ENCODE peak calls at places on chromosomes 6 and 20, in five cellular contexts. X is foreskin fibroblast, B is bronchial epithelial cell, H is GM12878, U is mucosa of descending colon. Y is an unnamed sample.

GRCh38 chr20:58007947-58008346 is 220.5 kb downstream of the ANKRD60 start:
- DNase-seq in X (no peak), B (no peak), H (no peak), U (no peak), Y (no peak)

GRCh38 chr6:5302220-5302946 is 41.1 kb downstream of the FARS2 start:
- DNase-seq in X (no peak), B (no peak), H (peak; percentile 92), U (no peak), Y (no peak)

GRCh38 chr20:57429579-57430202 is 38.5 kb downstream of the RBM38 start:
- DNase-seq in X (peak; percentile 31), B (peak; percentile 82), H (no peak), U (no peak), Y (no peak)

GRCh38 chr6:143196525-143197225 is 136.0 kb downstream of the AIG1 start:
- DNase-seq in X (no peak), B (no peak), H (no peak), U (no peak), Y (peak; percentile 65)

GRCh38 chr6:45187841-45188240 is 140.3 kb upstream of the RUNX2 start:
- DNase-seq in X (peak; percentile 49), B (peak; percentile 90), H (no peak), U (no peak), Y (peak; percentile 20)

GRCh38 chr6:155341130-155341828 is 27.0 kb upstream of the TFB1M start:
- DNase-seq in X (peak; percentile 10), B (peak; percentile 15), H (no peak), U (no peak), Y (no peak)

GRCh38 chr20:50543326-50543725 is 33.1 kb downstream of the PTPN1 start:
- DNase-seq in X (no peak), B (no peak), H (no peak), U (no peak), Y (no peak)

GRCh38 chr20:40525356-40525755 is 163.7 kb downstream of the MAFB start:
- DNase-seq in X (peak; percentile 22), B (no peak), H (no peak), U (no peak), Y (no peak)

GRCh38 chr6:41894366-41895299 is 542 bp downstream of the USP49 start:
- DNase-seq in X (peak; percentile 37), B (peak; percentile 19), H (no peak), U (peak; percentile 4), Y (no peak)

GRCh38 chr20:61303217-61303616 is 51.2 kb downstream of the CDH4 start:
- DNase-seq in X (no peak), B (no peak), H (no peak), U (no peak), Y (no peak)

GRCh38 chr6:73233048-73233447 is 7.8 kb upstream of the KHDC1L start:
- DNase-seq in X (no peak), B (no peak), H (no peak), U (no peak), Y (no peak)

GRCh38 chr6:27091661-27092315 is 155.7 kb upstream of the PRSS16 start:
- DNase-seq in X (peak; percentile 90), B (peak; percentile 88), H (peak; percentile 54), U (no peak), Y (peak; percentile 69)

GRCh38 chr20:46228671-46229070 is 79.6 kb downstream of the CDH22 start:
- DNase-seq in X (no peak), B (no peak), H (no peak), U (no peak), Y (no peak)

GRCh38 chr20:14984768-14985622 is 647.6 kb upstream of the FLRT3 start:
- DNase-seq in X (peak; percentile 57), B (no peak), H (no peak), U (peak; percentile 32), Y (no peak)

GRCh38 chr6:1527098-1527497 is 82.6 kb upstream of the FOXC1 start:
- DNase-seq in X (peak; percentile 83), B (peak; percentile 51), H (no peak), U (peak; percentile 37), Y (peak; percentile 38)

GRCh38 chr6:166540631-166541331 is 45.7 kb downstream of the RAMACL start:
- DNase-seq in X (no peak), B (no peak), H (peak; percentile 66), U (peak; percentile 29), Y (no peak)

GRCh38 chr20:23879811-23880374 is 345 bp upstream of the CST5 start:
- DNase-seq in X (peak; percentile 2), B (peak; percentile 53), H (no peak), U (no peak), Y (no peak)

GRCh38 chr6:1247058-1247457 is 64.8 kb upstream of the FOXQ1 start:
- DNase-seq in X (peak; percentile 17), B (no peak), H (no peak), U (no peak), Y (no peak)

GRCh38 chr6:38012573-38012972 is 193.0 kb downstream of the ZFAND3 start:
- DNase-seq in X (peak; percentile 69), B (peak; percentile 55), H (no peak), U (no peak), Y (no peak)

GRCh38 chr6:160882019-160882418 is 109.5 kb upstream of the MAP3K4 start:
- DNase-seq in X (no peak), B (no peak), H (no peak), U (no peak), Y (no peak)

GRCh38 chr20:62208805-62209755 is 11.0 kb downstream of the HRH3 start:
- DNase-seq in X (no peak), B (no peak), H (no peak), U (no peak), Y (no peak)

GRCh38 chr6:16803294-16804006 is 42.2 kb upstream of the ATXN1 start:
- DNase-seq in X (no peak), B (no peak), H (no peak), U (peak; percentile 12), Y (no peak)

GRCh38 chr20:17854307-17854903 is 114.2 kb downstream of the SNX5 start:
- DNase-seq in X (peak; percentile 74), B (peak; percentile 49), H (no peak), U (peak; percentile 90), Y (no peak)

GRCh38 chr6:21163110-21163837 is 430.3 kb upstream of the SOX4 start:
- DNase-seq in X (peak; percentile 72), B (no peak), H (no peak), U (no peak), Y (no peak)

GRCh38 chr6:7424967-7425807 is 35.6 kb downstream of the RIOK1 start:
- DNase-seq in X (peak; percentile 42), B (peak; percentile 94), H (no peak), U (peak; percentile 60), Y (no peak)

GRCh38 chr6:50128420-50129005 is 78.8 kb upstream of the DEFB112 start:
- DNase-seq in X (peak; percentile 14), B (peak; percentile 25), H (no peak), U (no peak), Y (no peak)

GRCh38 chr6:110492584-110492983 is 16.2 kb upstream of the SLC22A16 start:
- DNase-seq in X (peak; percentile 49), B (peak; percentile 97), H (no peak), U (no peak), Y (no peak)

GRCh38 chr20:38094373-38094775 is 60.8 kb downstream of the RPRD1B start:
- DNase-seq in X (peak; percentile 89), B (peak; percentile 71), H (peak; percentile 73), U (peak; percentile 31), Y (no peak)

GRCh38 chr20:45934046-45934586 is 367 bp upstream of the PCIF1 start:
- DNase-seq in X (peak; percentile 47), B (no peak), H (no peak), U (no peak), Y (no peak)

GRCh38 chr6:14747881-14748520 is 497.9 kb upstream of the JARID2 start:
- DNase-seq in X (no peak), B (no peak), H (no peak), U (no peak), Y (no peak)

GRCh38 chr20:9035129-9035528 is 33.8 kb upstream of the PLCB4 start:
- DNase-seq in X (peak; percentile 91), B (peak; percentile 58), H (no peak), U (no peak), Y (peak; percentile 64)

DNA sequence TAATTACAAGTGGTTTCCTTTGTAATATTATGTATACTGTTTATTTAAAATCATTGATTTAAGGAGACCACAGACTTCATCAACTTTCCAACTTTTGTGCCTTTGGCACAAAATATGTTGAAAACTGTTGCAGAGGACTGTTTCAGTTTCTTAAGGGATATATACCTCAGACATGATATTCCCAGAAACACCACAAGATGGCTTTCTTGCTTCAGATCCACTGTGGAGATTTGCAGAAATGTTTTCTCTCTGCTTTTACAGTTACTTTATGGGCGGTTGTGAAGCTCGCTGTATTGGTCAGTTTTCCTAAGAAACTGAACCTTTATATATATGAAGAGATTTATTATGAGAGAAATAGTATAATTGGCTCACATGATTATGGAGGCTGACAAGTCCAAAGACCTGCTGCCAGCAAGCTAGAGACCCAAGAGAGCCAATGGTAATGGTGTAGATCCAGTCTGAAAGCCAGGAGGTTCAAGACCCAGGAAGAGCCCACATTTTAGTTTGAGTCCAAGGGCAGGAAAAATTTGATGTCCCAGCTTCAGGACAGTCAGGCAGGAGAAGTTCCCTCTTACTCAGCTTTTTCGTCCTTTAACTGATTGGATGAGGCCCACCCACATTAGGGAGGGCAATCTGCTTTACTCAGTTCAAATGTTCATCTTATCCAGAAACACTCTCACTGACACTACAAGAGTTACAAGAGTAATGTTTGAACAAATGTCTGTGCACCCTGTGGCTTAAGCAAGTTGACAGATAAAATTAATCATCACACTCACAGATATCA is 12.8 kb downstream of the ME1 start:
- DNase-seq in X (peak; percentile 79), B (peak; percentile 65), H (no peak), U (peak; percentile 54), Y (peak; percentile 16)
- TF ChIP-seq CTCF in X (peak; percentile 63), B (peak; percentile 54), H (peak; percentile 40), U (peak; percentile 54), Y (peak; percentile 68)

GRCh38 chr20:42949865-42950264 is 239.8 kb downstream of the PTPRT start:
- DNase-seq in X (no peak), B (no peak), H (no peak), U (no peak), Y (no peak)
- TF ChIP-seq CTCF in X (no peak), B (no peak), H (no peak), U (no peak), Y (no peak)

DNA sequence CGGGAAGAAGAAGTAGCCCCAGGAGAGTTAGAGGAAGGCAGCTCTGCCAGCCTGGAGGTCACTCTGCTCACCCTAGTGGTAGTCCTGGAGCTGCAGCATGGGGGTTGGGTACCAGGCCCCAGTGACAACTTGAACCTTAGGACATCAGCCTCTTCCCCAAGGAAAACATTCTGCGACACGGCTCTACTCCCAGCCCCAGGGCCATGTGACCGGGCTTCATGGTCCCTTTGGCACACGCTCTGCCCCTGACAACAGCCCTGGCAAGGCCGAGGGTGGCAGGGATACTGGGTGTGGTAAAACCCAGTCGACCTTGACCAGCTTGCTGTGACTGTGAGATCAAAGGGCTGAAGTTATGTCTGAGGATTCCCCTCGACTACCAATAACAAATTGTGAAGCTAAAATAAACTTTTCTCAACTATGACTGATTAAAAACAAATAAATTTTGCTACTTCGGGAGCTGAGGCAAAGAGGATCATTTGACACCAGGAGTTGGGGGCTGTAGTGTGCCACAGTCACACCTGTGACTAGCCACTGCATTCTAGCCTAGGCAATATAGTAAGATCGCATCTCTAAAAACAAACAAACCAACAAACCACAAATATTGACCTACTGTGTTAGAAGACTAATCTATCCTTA is 24.4 kb upstream of the ARID1B start:
- DNase-seq in X (no peak), B (no peak), H (peak; percentile 63), U (peak; percentile 45), Y (no peak)
- TF ChIP-seq CTCF in X (peak; percentile 9), B (peak; percentile 53), H (peak; percentile 43), U (no peak), Y (peak; percentile 16)

DNA sequence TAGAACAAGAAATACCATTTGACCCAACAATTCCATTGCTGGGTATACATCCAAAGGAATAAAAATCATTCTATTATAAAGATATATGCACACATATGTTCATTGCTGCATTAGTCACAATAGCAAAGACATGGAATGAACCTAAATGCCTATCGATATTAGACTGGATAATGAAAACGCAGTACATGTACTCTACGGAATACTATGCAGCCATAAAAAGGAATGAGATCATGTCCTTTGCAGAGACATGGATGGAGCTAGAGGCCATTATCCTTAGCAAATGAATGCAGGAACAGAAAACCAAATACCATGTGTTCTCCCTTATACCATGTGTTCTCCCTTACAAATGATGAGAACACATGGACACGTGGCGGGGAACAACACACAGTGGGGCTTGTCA is 190.2 kb downstream of the HACE1 start:
- DNase-seq in X (no peak), B (no peak), H (no peak), U (no peak), Y (no peak)
- TF ChIP-seq CTCF in X (no peak), B (no peak), H (no peak), U (no peak), Y (no peak)

Y was measured in AG09319.